ENCODE peak calls at places on chromosome 19, in five cellular contexts. V is ELR; S is cardiac muscle cell; J is stimulated activated CD8-positive, alpha-beta memory T cell treated with anti-CD3 and anti-CD28 coated beads, Interleukin-4, amount 100 ng/mL, for 24 hours; Q is coronary artery. Z is an unnamed sample.

GRCh38 chr19:6055013-6055795 is 55.1 kb downstream of the RFX2 start:
- DNase-seq in V (no peak), S (no peak), J (no peak), Q (peak; percentile 47), Z (no peak)

GRCh38 chr19:15671237-15671636 is 1.6 kb upstream of the CYP4F12 start:
- DNase-seq in V (no peak), S (no peak), J (no peak), Q (no peak), Z (no peak)

GRCh38 chr19:5263615-5264014 is 77.0 kb downstream of the PTPRS start:
- DNase-seq in V (no peak), S (no peak), J (no peak), Q (no peak), Z (no peak)

GRCh38 chr19:48810151-48810550 is 678 bp downstream of the BCAT2 start:
- DNase-seq in V (no peak), S (no peak), J (no peak), Q (no peak), Z (no peak)

GRCh38 chr19:14413355-14413754 is 5.8 kb downstream of the DDX39A start:
- DNase-seq in V (no peak), S (no peak), J (no peak), Q (no peak), Z (no peak)

GRCh38 chr19:42108527-42109389 is 23.5 kb downstream of the POU2F2 start:
- DNase-seq in V (peak; percentile 92), S (peak; percentile 90), J (peak; percentile 75), Q (no peak), Z (peak; percentile 65)

GRCh38 chr19:15118789-15119494 is 11.7 kb downstream of the SYDE1 start:
- DNase-seq in V (no peak), S (no peak), J (no peak), Q (no peak), Z (no peak)

GRCh38 chr19:5850743-5851293 is 431 bp downstream of the FUT3 start:
- DNase-seq in V (peak; percentile 42), S (no peak), J (no peak), Q (no peak), Z (peak; percentile 46)

GRCh38 chr19:43591904-43592772 is 3.8 kb downstream of the IRGQ start:
- DNase-seq in V (no peak), S (no peak), J (no peak), Q (no peak), Z (no peak)

GRCh38 chr19:30467239-30467638 is 95.1 kb downstream of the ZNF536 start:
- DNase-seq in V (no peak), S (no peak), J (no peak), Q (no peak), Z (no peak)

GRCh38 chr19:12035220-12036172 is at the start of gene ZNF433:
- DNase-seq in V (peak; percentile 94), S (peak; percentile 97), J (peak; percentile 64), Q (peak; percentile 95), Z (peak; percentile 66)

GRCh38 chr19:43699506-43700367 is 16.1 kb upstream of the IRGC start:
- DNase-seq in V (peak; percentile 46), S (peak; percentile 48), J (no peak), Q (no peak), Z (peak; percentile 43)

GRCh38 chr19:53865918-53866696 is 1.6 kb upstream of the MYADM start:
- DNase-seq in V (peak; percentile 68), S (peak; percentile 90), J (peak; percentile 43), Q (peak; percentile 90), Z (no peak)

GRCh38 chr19:12156254-12157058 is at the start of gene ZNF625:
- DNase-seq in V (peak; percentile 92), S (peak; percentile 97), J (no peak), Q (peak; percentile 91), Z (peak; percentile 89)

GRCh38 chr19:48061401-48062344 is 17.8 kb upstream of the CABP5 start:
- DNase-seq in V (no peak), S (no peak), J (no peak), Q (no peak), Z (no peak)

GRCh38 chr19:3554254-3555083 is 2.9 kb downstream of the MFSD12 start:
- DNase-seq in V (no peak), S (no peak), J (no peak), Q (no peak), Z (no peak)

GRCh38 chr19:45492627-45493470 is 4.0 kb downstream of the RTN2 start:
- DNase-seq in V (peak; percentile 71), S (peak; percentile 90), J (no peak), Q (no peak), Z (peak; percentile 54)

GRCh38 chr19:3835055-3835435 is 33.8 kb downstream of the ZFR2 start:
- DNase-seq in V (no peak), S (no peak), J (no peak), Q (no peak), Z (no peak)

GRCh38 chr19:46049597-46049996 is 8.8 kb upstream of the IGFL4 start:
- DNase-seq in V (no peak), S (no peak), J (no peak), Q (no peak), Z (no peak)

GRCh38 chr19:19510432-19510831 is 4.9 kb downstream of the TSSK6 start:
- DNase-seq in V (peak; percentile 23), S (no peak), J (no peak), Q (no peak), Z (no peak)

GRCh38 chr19:17491287-17491686 is 20.2 kb upstream of the PGLS start:
- DNase-seq in V (no peak), S (no peak), J (no peak), Q (no peak), Z (no peak)

GRCh38 chr19:55640043-55640576 is 692 bp upstream of the ZNF580 start:
- DNase-seq in V (peak; percentile 60), S (no peak), J (peak; percentile 51), Q (peak; percentile 79), Z (peak; percentile 61)

GRCh38 chr19:45972081-45972943 is 1.4 kb downstream of the NOVA2 start:
- DNase-seq in V (no peak), S (no peak), J (no peak), Q (no peak), Z (no peak)

GRCh38 chr19:1923319-1923718 is 17.7 kb upstream of the CSNK1G2 start:
- DNase-seq in V (no peak), S (no peak), J (no peak), Q (no peak), Z (no peak)

GRCh38 chr19:47714339-47714738 is 1.1 kb downstream of the EHD2 start:
- DNase-seq in V (no peak), S (no peak), J (no peak), Q (no peak), Z (no peak)

GRCh38 chr19:6161271-6161850 is 25.9 kb downstream of the ACSBG2 start:
- DNase-seq in V (peak; percentile 19), S (no peak), J (peak; percentile 10), Q (peak; percentile 69), Z (no peak)

GRCh38 chr19:3029070-3029923 is at the start of gene TLE2:
- DNase-seq in V (no peak), S (peak; percentile 39), J (no peak), Q (no peak), Z (no peak)

GRCh38 chr19:5826531-5827341 is 12.8 kb downstream of the FUT6 start:
- DNase-seq in V (peak; percentile 53), S (peak; percentile 90), J (no peak), Q (peak; percentile 70), Z (no peak)

GRCh38 chr19:7975037-7975436 is 30.4 kb downstream of the ELAVL1 start:
- DNase-seq in V (no peak), S (no peak), J (no peak), Q (no peak), Z (no peak)

GRCh38 chr19:15464394-15465385 is at the start of gene RASAL3:
- DNase-seq in V (no peak), S (no peak), J (peak; percentile 49), Q (no peak), Z (no peak)

GRCh38 chr19:3184847-3185481 is 766 bp upstream of the NCLN start:
- DNase-seq in V (peak; percentile 80), S (peak; percentile 82), J (peak; percentile 52), Q (no peak), Z (no peak)